ENCODE peak calls at places on chromosomes 1 and 21, in nine cellular contexts. T, I, B, F, U, P, R, C and A are unnamed samples.
A peak's percentile ranks its signal among the peaks of the same experiment; 100 is the strongest.

GRCh38 chr1:116759636-116760035 is 5.4 kb downstream of the CD2 start:
- DNase-seq in F (no peak), B (no peak), P (no peak), R (no peak), T (no peak), I (no peak), C (no peak), U (no peak), A (no peak)

GRCh38 chr1:214317300-214317699 is 36.3 kb downstream of the SMYD2 start:
- DNase-seq in P (no peak), I (no peak), B (no peak), U (no peak), R (no peak), F (no peak), T (no peak), C (no peak), A (no peak)

GRCh38 chr1:216617081-216617480 is 106.1 kb downstream of the ESRRG start:
- DNase-seq in C (no peak), F (no peak), P (no peak), R (no peak), U (no peak), B (no peak), T (no peak), I (no peak), A (no peak)

GRCh38 chr1:77031101-77031662 is 163.9 kb downstream of the ST6GALNAC5 start:
- DNase-seq in B (peak; percentile 58), U (no peak), I (no peak), R (no peak), C (no peak), F (peak; percentile 66), P (no peak), T (peak; percentile 68), A (peak; percentile 87)

GRCh38 chr1:185155600-185156320 is 993 bp downstream of the TRMT1L start:
- DNase-seq in C (no peak), B (peak; percentile 59), F (no peak), I (no peak), P (no peak), T (peak; percentile 70), U (peak; percentile 4), R (no peak), A (peak; percentile 15)

GRCh38 chr1:211648336-211648735 is 27.1 kb downstream of the NEK2 start:
- DNase-seq in R (no peak), F (peak; percentile 87), P (peak; percentile 43), T (peak; percentile 84), I (no peak), B (peak; percentile 34), C (no peak), U (no peak), A (peak; percentile 82)

GRCh38 chr21:25171438-25171837 is 435.8 kb downstream of the MRPL39 start:
- DNase-seq in P (no peak), F (no peak), U (no peak), T (peak; percentile 61), I (no peak), R (no peak), B (no peak), C (no peak), A (peak; percentile 55)

GRCh38 chr1:86429830-86430229 is 5.9 kb downstream of the CLCA2 start:
- DNase-seq in B (peak; percentile 96), U (no peak), I (no peak), C (no peak), T (peak; percentile 87), P (no peak), F (peak; percentile 96), R (peak; percentile 53), A (peak; percentile 94)

GRCh38 chr21:25501996-25502665 is 105.2 kb downstream of the MRPL39 start:
- DNase-seq in B (no peak), I (no peak), F (no peak), U (no peak), T (peak; percentile 99), P (no peak), C (no peak), R (no peak), A (no peak)

GRCh38 chr1:14435368-14436023 is 163.0 kb upstream of the KAZN start:
- DNase-seq in P (no peak), U (no peak), C (no peak), I (no peak), R (no peak), T (no peak), B (no peak), F (no peak), A (no peak)

GRCh38 chr1:187691439-187691838 is 862.7 kb downstream of the PLA2G4A start:
- DNase-seq in C (no peak), B (peak; percentile 67), P (no peak), R (no peak), F (no peak), I (no peak), T (peak; percentile 85), U (no peak), A (peak; percentile 88)

GRCh38 chr21:32624726-32625125 is 12.5 kb upstream of the CFAP298 start:
- DNase-seq in R (no peak), T (peak; percentile 41), I (no peak), F (peak; percentile 82), U (no peak), B (peak; percentile 9), P (no peak), C (no peak), A (peak; percentile 57)

GRCh38 chr1:162740755-162741154 is 49.7 kb upstream of the HSD17B7 start:
- DNase-seq in U (no peak), C (no peak), T (no peak), F (no peak), I (no peak), P (no peak), R (no peak), B (no peak), A (no peak)

GRCh38 chr21:35438643-35439404 is 389.7 kb upstream of the RUNX1 start:
- DNase-seq in U (no peak), P (peak; percentile 60), B (no peak), I (peak; percentile 19), T (peak; percentile 20), F (no peak), R (no peak), C (no peak), A (no peak)